ENCODE peak calls at places on chromosome 12, in five cellular contexts. One of them, this sample, is unnamed.
A peak's percentile ranks its signal among the peaks of the same experiment; 100 is the strongest.

GRCh38 chr12:27012239-27012981 is 1.8 kb downstream of the TM7SF3 start:
- DNase-seq in heart left ventricle: no peak
- DNase-seq in tibial nerve: no peak
- DNase-seq in effector memory CD4-positive, alpha-beta T cell: no peak
- DNase-seq in adrenal gland: no peak
- DNase-seq in this sample: no peak

GRCh38 chr12:97754306-97754705 is 291.7 kb downstream of the RMST start:
- DNase-seq in heart left ventricle: no peak
- DNase-seq in tibial nerve: no peak
- DNase-seq in effector memory CD4-positive, alpha-beta T cell: no peak
- DNase-seq in adrenal gland: no peak
- DNase-seq in this sample: no peak

GRCh38 chr12:124401563-124402180 is 106.8 kb downstream of the RFLNA start:
- DNase-seq in heart left ventricle: no peak
- DNase-seq in tibial nerve: no peak
- DNase-seq in effector memory CD4-positive, alpha-beta T cell: no peak
- DNase-seq in adrenal gland: no peak
- DNase-seq in this sample: no peak

GRCh38 chr12:132489602-132490239 is at the start of gene FBRSL1:
- DNase-seq in heart left ventricle: peak; percentile 92
- DNase-seq in tibial nerve: peak; percentile 80
- DNase-seq in effector memory CD4-positive, alpha-beta T cell: peak; percentile 91
- DNase-seq in adrenal gland: peak; percentile 90
- DNase-seq in this sample: peak; percentile 89

GRCh38 chr12:117063162-117063911 is 35.9 kb downstream of the TESC start:
- DNase-seq in heart left ventricle: peak; percentile 60
- DNase-seq in tibial nerve: peak; percentile 9
- DNase-seq in effector memory CD4-positive, alpha-beta T cell: peak; percentile 3
- DNase-seq in adrenal gland: no peak
- DNase-seq in this sample: peak; percentile 49

GRCh38 chr12:123091756-123092155 is 59.1 kb downstream of the PITPNM2 start:
- DNase-seq in heart left ventricle: no peak
- DNase-seq in tibial nerve: no peak
- DNase-seq in effector memory CD4-positive, alpha-beta T cell: no peak
- DNase-seq in adrenal gland: no peak
- DNase-seq in this sample: no peak

GRCh38 chr12:124914392-124915248 is at the start of gene UBC:
- DNase-seq in heart left ventricle: peak; percentile 94
- DNase-seq in tibial nerve: peak; percentile 96
- DNase-seq in effector memory CD4-positive, alpha-beta T cell: peak; percentile 87
- DNase-seq in adrenal gland: peak; percentile 97
- DNase-seq in this sample: peak; percentile 94

GRCh38 chr12:26987634-26988424 is 26.4 kb downstream of the TM7SF3 start:
- DNase-seq in heart left ventricle: no peak
- DNase-seq in tibial nerve: peak; percentile 22
- DNase-seq in effector memory CD4-positive, alpha-beta T cell: no peak
- DNase-seq in adrenal gland: no peak
- DNase-seq in this sample: no peak

GRCh38 chr12:11739980-11740379 is 90.5 kb downstream of the ETV6 start:
- DNase-seq in heart left ventricle: no peak
- DNase-seq in tibial nerve: no peak
- DNase-seq in effector memory CD4-positive, alpha-beta T cell: no peak
- DNase-seq in adrenal gland: no peak
- DNase-seq in this sample: no peak

GRCh38 chr12:107091381-107091780 is 2.0 kb downstream of the CRY1 start:
- DNase-seq in heart left ventricle: no peak
- DNase-seq in tibial nerve: peak; percentile 16
- DNase-seq in effector memory CD4-positive, alpha-beta T cell: no peak
- DNase-seq in adrenal gland: no peak
- DNase-seq in this sample: no peak

GRCh38 chr12:43599708-43600107 is 47.7 kb upstream of the ADAMTS20 start:
- DNase-seq in heart left ventricle: no peak
- DNase-seq in tibial nerve: no peak
- DNase-seq in effector memory CD4-positive, alpha-beta T cell: no peak
- DNase-seq in adrenal gland: no peak
- DNase-seq in this sample: no peak

GRCh38 chr12:107448198-107448597 is 237.4 kb upstream of the PWP1 start:
- DNase-seq in heart left ventricle: no peak
- DNase-seq in tibial nerve: no peak
- DNase-seq in effector memory CD4-positive, alpha-beta T cell: no peak
- DNase-seq in adrenal gland: peak; percentile 62
- DNase-seq in this sample: no peak

GRCh38 chr12:124510301-124510970 is 57.0 kb downstream of the NCOR2 start:
- DNase-seq in heart left ventricle: no peak
- DNase-seq in tibial nerve: no peak
- DNase-seq in effector memory CD4-positive, alpha-beta T cell: no peak
- DNase-seq in adrenal gland: no peak
- DNase-seq in this sample: no peak

GRCh38 chr12:62194616-62195015 is 65.6 kb upstream of the USP15 start:
- DNase-seq in heart left ventricle: no peak
- DNase-seq in tibial nerve: no peak
- DNase-seq in effector memory CD4-positive, alpha-beta T cell: no peak
- DNase-seq in adrenal gland: no peak
- DNase-seq in this sample: no peak

GRCh38 chr12:117494833-117495714 is 133.6 kb upstream of the NOS1 start:
- DNase-seq in heart left ventricle: no peak
- DNase-seq in tibial nerve: no peak
- DNase-seq in effector memory CD4-positive, alpha-beta T cell: no peak
- DNase-seq in adrenal gland: no peak
- DNase-seq in this sample: no peak

GRCh38 chr12:6951551-6952120 is 480 bp downstream of the PTPN6 start:
- DNase-seq in heart left ventricle: no peak
- DNase-seq in tibial nerve: no peak
- DNase-seq in effector memory CD4-positive, alpha-beta T cell: no peak
- DNase-seq in adrenal gland: no peak
- DNase-seq in this sample: no peak

GRCh38 chr12:112236786-112237185 is 111.4 kb downstream of the TRAFD1 start:
- DNase-seq in heart left ventricle: no peak
- DNase-seq in tibial nerve: no peak
- DNase-seq in effector memory CD4-positive, alpha-beta T cell: no peak
- DNase-seq in adrenal gland: no peak
- DNase-seq in this sample: no peak

GRCh38 chr12:112233242-112233641 is 107.9 kb downstream of the TRAFD1 start:
- DNase-seq in heart left ventricle: no peak
- DNase-seq in tibial nerve: no peak
- DNase-seq in effector memory CD4-positive, alpha-beta T cell: no peak
- DNase-seq in adrenal gland: no peak
- DNase-seq in this sample: no peak

GRCh38 chr12:112230136-112230535 is 104.8 kb downstream of the TRAFD1 start:
- DNase-seq in heart left ventricle: no peak
- DNase-seq in tibial nerve: no peak
- DNase-seq in effector memory CD4-positive, alpha-beta T cell: no peak
- DNase-seq in adrenal gland: no peak
- DNase-seq in this sample: no peak

GRCh38 chr12:112236386-112236785 is 111.0 kb downstream of the TRAFD1 start:
- DNase-seq in heart left ventricle: no peak
- DNase-seq in tibial nerve: no peak
- DNase-seq in effector memory CD4-positive, alpha-beta T cell: no peak
- DNase-seq in adrenal gland: no peak
- DNase-seq in this sample: no peak

DNA sequence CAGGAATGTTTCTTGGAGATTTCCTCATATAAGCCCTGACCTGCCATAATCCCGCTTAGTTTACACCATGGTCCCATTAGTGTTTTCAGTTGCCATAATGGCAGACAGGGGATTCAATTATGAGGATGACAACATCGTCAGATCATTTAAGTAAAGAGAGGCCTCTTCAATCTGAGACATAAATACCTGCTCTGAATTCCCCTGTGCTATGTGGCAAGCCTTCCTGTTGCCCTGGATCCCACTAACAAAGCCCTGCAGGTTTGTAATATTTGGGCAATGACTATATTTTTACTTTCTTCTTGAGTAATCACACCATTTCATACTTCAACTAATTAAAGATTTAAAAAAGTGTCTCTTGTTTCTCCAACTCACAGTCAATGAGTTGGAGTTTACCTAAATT is 108.9 kb downstream of the TRAFD1 start:
- DNase-seq in heart left ventricle: no peak
- DNase-seq in tibial nerve: no peak
- DNase-seq in effector memory CD4-positive, alpha-beta T cell: no peak
- DNase-seq in adrenal gland: no peak
- DNase-seq in this sample: no peak
- H3K36me3 ChIP-seq in heart left ventricle: peaks cover 100% of the 10 kb centered on the region
- H3K36me3 ChIP-seq in tibial nerve: peaks cover 9% of the 10 kb centered on the region
- H3K36me3 ChIP-seq in effector memory CD4-positive, alpha-beta T cell: peaks cover 59% of the 10 kb centered on the region
- H3K36me3 ChIP-seq in adrenal gland: no peaks in the 10 kb centered on the region
- H3K36me3 ChIP-seq in this sample: peaks cover 55% of the 10 kb centered on the region

GRCh38 chr12:53982616-53983579 is 2.0 kb upstream of the HOXC10 start:
- DNase-seq in heart left ventricle: no peak
- DNase-seq in tibial nerve: no peak
- DNase-seq in effector memory CD4-positive, alpha-beta T cell: no peak
- DNase-seq in adrenal gland: no peak
- DNase-seq in this sample: no peak
- H3K27me3 ChIP-seq in heart left ventricle: peaks cover 98% of the 10 kb centered on the region
- H3K27me3 ChIP-seq in tibial nerve: no peaks in the 10 kb centered on the region
- H3K27me3 ChIP-seq in effector memory CD4-positive, alpha-beta T cell: peaks cover 95% of the 10 kb centered on the region
- H3K27me3 ChIP-seq in adrenal gland: peaks cover 88% of the 10 kb centered on the region
- H3K27me3 ChIP-seq in this sample: peaks cover 92% of the 10 kb centered on the region

DNA sequence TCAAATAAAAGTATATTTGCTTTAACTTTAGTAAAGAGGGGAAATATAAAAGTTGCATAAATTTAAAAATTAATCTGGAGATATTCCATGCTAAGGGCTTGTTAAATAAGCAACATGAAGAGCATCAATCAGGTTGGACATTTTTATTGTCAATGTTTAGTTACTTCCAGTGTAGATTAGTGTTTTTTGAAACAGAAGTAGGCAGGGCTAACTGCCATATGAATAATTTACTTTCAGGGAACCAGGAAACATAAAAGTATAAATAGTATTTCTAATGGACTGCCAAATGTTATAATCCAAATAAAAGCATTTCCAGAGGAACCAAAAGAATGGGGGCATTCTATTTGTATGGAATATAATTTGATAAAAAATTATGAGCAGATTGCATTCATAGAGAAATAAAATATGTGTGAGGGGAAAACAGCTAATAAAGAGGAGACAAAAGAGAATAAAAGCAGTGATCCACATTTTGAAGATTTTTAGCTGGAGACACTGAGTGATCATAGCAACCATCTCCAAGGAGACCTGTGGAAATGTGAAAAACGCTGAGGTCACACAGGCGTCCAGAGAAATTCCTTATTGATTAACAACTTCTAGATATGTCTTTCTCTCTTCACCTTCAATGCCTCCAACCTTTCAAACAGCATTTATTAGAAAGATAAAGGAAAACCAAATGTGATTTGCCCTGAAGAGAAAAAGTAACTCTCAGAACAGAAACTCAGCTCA is 70.8 kb downstream of the SRGAP1 start:
- DNase-seq in heart left ventricle: no peak
- DNase-seq in tibial nerve: no peak
- DNase-seq in effector memory CD4-positive, alpha-beta T cell: no peak
- DNase-seq in adrenal gland: no peak
- DNase-seq in this sample: no peak
- H3K4me1 ChIP-seq in heart left ventricle: peaks cover 17% of the 10 kb centered on the region
- H3K4me1 ChIP-seq in tibial nerve: peaks cover 32% of the 10 kb centered on the region
- H3K4me1 ChIP-seq in effector memory CD4-positive, alpha-beta T cell: no peaks in the 10 kb centered on the region
- H3K4me1 ChIP-seq in adrenal gland: peaks cover 30% of the 10 kb centered on the region
- H3K4me1 ChIP-seq in this sample: no peaks in the 10 kb centered on the region

GRCh38 chr12:3030821-3031415 is 46.3 kb upstream of the TSPAN9 start:
- DNase-seq in heart left ventricle: no peak
- DNase-seq in tibial nerve: no peak
- DNase-seq in effector memory CD4-positive, alpha-beta T cell: no peak
- DNase-seq in adrenal gland: no peak
- DNase-seq in this sample: no peak

GRCh38 chr12:3034067-3034750 is 43.0 kb upstream of the TSPAN9 start:
- DNase-seq in heart left ventricle: peak; percentile 67
- DNase-seq in tibial nerve: peak; percentile 56
- DNase-seq in effector memory CD4-positive, alpha-beta T cell: no peak
- DNase-seq in adrenal gland: peak; percentile 58
- DNase-seq in this sample: no peak

GRCh38 chr12:3033538-3033865 is 43.7 kb upstream of the TSPAN9 start:
- DNase-seq in heart left ventricle: no peak
- DNase-seq in tibial nerve: no peak
- DNase-seq in effector memory CD4-positive, alpha-beta T cell: no peak
- DNase-seq in adrenal gland: no peak
- DNase-seq in this sample: no peak

GRCh38 chr12:3032770-3033537 is 44.2 kb upstream of the TSPAN9 start:
- DNase-seq in heart left ventricle: peak; percentile 71
- DNase-seq in tibial nerve: no peak
- DNase-seq in effector memory CD4-positive, alpha-beta T cell: no peak
- DNase-seq in adrenal gland: no peak
- DNase-seq in this sample: no peak

DNA sequence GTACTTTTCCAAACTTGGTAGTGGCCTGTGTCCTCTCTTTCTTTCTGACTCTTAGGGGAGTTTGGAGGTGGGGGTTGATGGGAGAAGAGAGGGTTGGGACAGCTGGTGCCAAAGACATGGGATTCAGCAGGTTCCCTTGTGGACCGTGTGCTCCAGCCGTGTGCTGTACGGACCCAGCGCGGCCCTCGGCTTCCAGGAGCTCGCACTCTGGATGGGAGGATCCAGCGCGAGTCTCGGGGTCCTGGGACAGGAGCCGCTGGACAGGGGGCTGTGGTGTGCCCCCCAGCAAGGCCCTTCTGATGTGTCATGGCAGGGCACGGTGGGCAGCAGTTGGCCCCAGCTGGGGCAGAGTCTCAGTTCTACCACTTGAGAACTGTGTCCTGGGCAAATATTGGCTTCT is 45.0 kb upstream of the TSPAN9 start:
- DNase-seq in heart left ventricle: no peak
- DNase-seq in tibial nerve: no peak
- DNase-seq in effector memory CD4-positive, alpha-beta T cell: no peak
- DNase-seq in adrenal gland: no peak
- DNase-seq in this sample: no peak
- H3K36me3 ChIP-seq in heart left ventricle: peaks cover 5% of the 10 kb centered on the region
- H3K36me3 ChIP-seq in tibial nerve: no peaks in the 10 kb centered on the region
- H3K36me3 ChIP-seq in effector memory CD4-positive, alpha-beta T cell: no peaks in the 10 kb centered on the region
- H3K36me3 ChIP-seq in adrenal gland: no peaks in the 10 kb centered on the region
- H3K36me3 ChIP-seq in this sample: no peaks in the 10 kb centered on the region

GRCh38 chr12:5371636-5372035 is 60.3 kb upstream of the NTF3 start:
- DNase-seq in heart left ventricle: no peak
- DNase-seq in tibial nerve: no peak
- DNase-seq in effector memory CD4-positive, alpha-beta T cell: no peak
- DNase-seq in adrenal gland: no peak
- DNase-seq in this sample: no peak
- H3K27me3 ChIP-seq in heart left ventricle: peaks cover 6% of the 10 kb centered on the region
- H3K27me3 ChIP-seq in tibial nerve: no peaks in the 10 kb centered on the region
- H3K27me3 ChIP-seq in effector memory CD4-positive, alpha-beta T cell: no peaks in the 10 kb centered on the region
- H3K27me3 ChIP-seq in adrenal gland: no peaks in the 10 kb centered on the region
- H3K27me3 ChIP-seq in this sample: no peaks in the 10 kb centered on the region

DNA sequence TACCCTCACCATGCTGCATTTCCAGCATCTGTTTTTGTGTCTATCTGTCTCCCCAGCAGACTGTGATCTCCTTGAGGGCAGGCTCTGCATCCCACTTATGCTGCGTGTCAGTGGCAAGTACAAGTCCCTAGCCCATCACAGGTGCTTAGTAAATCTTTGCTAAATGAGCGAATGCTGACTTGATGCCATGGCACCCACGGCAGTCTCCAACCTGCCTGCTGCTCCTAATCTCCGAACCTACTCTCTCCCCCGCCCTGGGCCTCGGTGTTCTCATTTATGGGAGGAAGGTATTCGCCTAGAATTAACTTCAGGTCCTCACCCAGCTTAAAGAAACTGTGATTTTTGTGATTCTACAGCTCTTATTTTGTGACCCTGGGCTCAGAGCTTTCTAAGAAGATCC is 109.9 kb downstream of the PRMT8 start:
- DNase-seq in heart left ventricle: no peak
- DNase-seq in tibial nerve: no peak
- DNase-seq in effector memory CD4-positive, alpha-beta T cell: no peak
- DNase-seq in adrenal gland: no peak
- DNase-seq in this sample: no peak
- H3K4me1 ChIP-seq in heart left ventricle: peaks cover 18% of the 10 kb centered on the region
- H3K4me1 ChIP-seq in tibial nerve: no peaks in the 10 kb centered on the region
- H3K4me1 ChIP-seq in effector memory CD4-positive, alpha-beta T cell: no peaks in the 10 kb centered on the region
- H3K4me1 ChIP-seq in adrenal gland: no peaks in the 10 kb centered on the region
- H3K4me1 ChIP-seq in this sample: no peaks in the 10 kb centered on the region

GRCh38 chr12:120721866-120722265 is 3.8 kb upstream of the ACADS start:
- DNase-seq in heart left ventricle: no peak
- DNase-seq in tibial nerve: no peak
- DNase-seq in effector memory CD4-positive, alpha-beta T cell: no peak
- DNase-seq in adrenal gland: no peak
- DNase-seq in this sample: no peak
- H3K36me3 ChIP-seq in heart left ventricle: peaks cover 68% of the 10 kb centered on the region
- H3K36me3 ChIP-seq in tibial nerve: no peaks in the 10 kb centered on the region
- H3K36me3 ChIP-seq in effector memory CD4-positive, alpha-beta T cell: peaks cover 39% of the 10 kb centered on the region
- H3K36me3 ChIP-seq in adrenal gland: no peaks in the 10 kb centered on the region
- H3K36me3 ChIP-seq in this sample: peaks cover 34% of the 10 kb centered on the region

This sample was measured in CD4-positive, alpha-beta memory T cell.